ENCODE peak calls at places on chromosome 7, in nine cellular contexts. R, B, T, G, H, V, S, Y and U are unnamed samples.

GRCh38 chr7:101870361-101871062 is 53.1 kb downstream of the CUX1 start:
- DNase-seq in R (no peak), B (peak; percentile 55), T (no peak), G (peak; percentile 31), H (no peak), V (peak; percentile 52), S (peak; percentile 59), Y (peak; percentile 28), U (no peak)

GRCh38 chr7:27151341-27151944 is 940 bp downstream of the HOXA3 start:
- DNase-seq in R (no peak), B (no peak), T (no peak), G (no peak), H (peak; percentile 86), V (no peak), S (no peak), Y (no peak), U (peak; percentile 51)

GRCh38 chr7:135678612-135679575 is 16.6 kb downstream of the STMP1 start:
- DNase-seq in R (no peak), B (no peak), T (no peak), G (peak; percentile 76), H (no peak), V (peak; percentile 74), S (peak; percentile 77), Y (no peak), U (peak; percentile 87)

GRCh38 chr7:361680-362415 is 71.9 kb downstream of the FOXL3 start:
- DNase-seq in R (no peak), B (no peak), T (no peak), G (no peak), H (no peak), V (no peak), S (no peak), Y (no peak), U (no peak)

GRCh38 chr7:48424731-48425130 is 253.5 kb downstream of the ABCA13 start:
- DNase-seq in R (peak; percentile 26), B (no peak), T (no peak), G (no peak), H (no peak), V (no peak), S (no peak), Y (peak; percentile 23), U (no peak)

GRCh38 chr7:85030893-85031292 is 156.0 kb downstream of the SEMA3D start:
- DNase-seq in R (no peak), B (no peak), T (no peak), G (no peak), H (no peak), V (no peak), S (no peak), Y (peak; percentile 5), U (no peak)

GRCh38 chr7:97401398-97401797 is 283.9 kb downstream of the SDHAF3 start:
- DNase-seq in R (no peak), B (no peak), T (no peak), G (no peak), H (no peak), V (no peak), S (no peak), Y (no peak), U (no peak)

GRCh38 chr7:114432627-114433026 is 18.0 kb downstream of the FOXP2 start:
- DNase-seq in R (no peak), B (no peak), T (no peak), G (no peak), H (no peak), V (no peak), S (no peak), Y (no peak), U (no peak)

GRCh38 chr7:38262545-38262944 is 10.9 kb downstream of the TARP start:
- DNase-seq in R (no peak), B (no peak), T (no peak), G (no peak), H (no peak), V (no peak), S (no peak), Y (no peak), U (no peak)

GRCh38 chr7:16755397-16755796 is 1.8 kb downstream of the TSPAN13 start:
- DNase-seq in R (no peak), B (no peak), T (no peak), G (no peak), H (no peak), V (no peak), S (no peak), Y (no peak), U (no peak)

GRCh38 chr7:74619235-74619860 is 38.2 kb upstream of the GTF2I start:
- DNase-seq in R (no peak), B (no peak), T (no peak), G (no peak), H (no peak), V (no peak), S (no peak), Y (no peak), U (no peak)

GRCh38 chr7:132095111-132095765 is 481.0 kb downstream of the PLXNA4 start:
- DNase-seq in R (no peak), B (no peak), T (no peak), G (no peak), H (no peak), V (no peak), S (no peak), Y (no peak), U (no peak)

DNA sequence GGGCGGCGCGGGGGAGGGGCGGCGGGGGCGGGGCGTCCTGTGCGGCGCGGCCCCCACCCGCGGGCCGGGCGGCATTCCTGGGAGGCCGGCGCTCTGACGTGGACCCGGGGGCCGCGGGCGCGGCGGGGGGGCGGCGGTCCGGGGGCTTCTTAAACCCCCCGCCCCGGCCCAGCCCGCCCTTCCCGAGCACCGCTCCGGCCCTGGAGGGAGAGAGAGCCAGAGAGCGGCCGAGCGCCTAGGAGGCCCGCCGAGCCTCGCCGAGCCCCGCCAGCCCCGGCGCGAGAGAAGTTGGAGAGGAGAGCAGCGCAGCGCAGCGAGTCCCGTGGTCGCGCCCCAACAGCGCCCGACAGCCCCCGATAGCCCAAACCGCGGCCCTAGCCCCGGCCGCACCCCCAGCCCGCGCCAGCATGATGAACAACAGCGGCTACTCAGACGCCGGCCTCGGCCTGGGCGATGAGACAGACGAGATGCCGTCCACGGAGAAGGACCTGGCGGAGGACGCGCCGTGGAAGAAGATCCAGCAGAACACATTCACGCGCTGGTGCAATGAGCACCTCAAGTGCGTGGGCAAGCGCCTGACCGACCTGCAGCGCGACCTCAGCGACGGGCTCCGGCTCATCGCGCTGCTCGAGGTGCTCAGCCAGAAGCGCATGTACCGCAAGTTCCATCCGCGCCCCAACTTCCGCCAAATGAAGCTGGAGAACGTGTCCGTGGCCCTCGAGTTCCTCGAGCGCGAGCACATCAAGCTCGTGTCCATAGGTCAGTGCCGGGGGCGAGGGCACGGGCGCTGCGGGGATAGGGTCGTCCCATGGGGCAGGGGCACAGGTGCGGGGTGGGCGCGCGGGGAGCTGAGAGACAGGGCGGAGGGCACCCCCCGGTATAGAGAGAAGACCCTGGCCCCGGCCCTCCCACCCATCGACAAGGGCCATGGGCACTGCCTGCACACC is at the start of gene FLNC:
- DNase-seq in R (no peak), B (peak; percentile 43), T (peak; percentile 28), G (peak; percentile 50), H (no peak), V (no peak), S (no peak), Y (no peak), U (no peak)
- TF ChIP-seq POLR2A in R (peak; percentile 89), B (peak; percentile 55), T (no peak), G (no peak), H (no peak), V (no peak), S (no peak), Y (no peak), U (no peak)

GRCh38 chr7:157690833-157691382 is 354.1 kb downstream of the DNAJB6 start:
- DNase-seq in R (no peak), B (peak; percentile 21), T (no peak), G (peak; percentile 48), H (no peak), V (peak; percentile 19), S (peak; percentile 17), Y (peak; percentile 7), U (no peak)

GRCh38 chr7:157689269-157690057 is 352.7 kb downstream of the DNAJB6 start:
- DNase-seq in R (no peak), B (no peak), T (no peak), G (peak; percentile 16), H (no peak), V (no peak), S (no peak), Y (no peak), U (no peak)

GRCh38 chr7:157691521-157692155 is 354.8 kb downstream of the DNAJB6 start:
- DNase-seq in R (no peak), B (no peak), T (no peak), G (no peak), H (no peak), V (peak; percentile 7), S (no peak), Y (no peak), U (no peak)

GRCh38 chr7:157688439-157689268 is 351.9 kb downstream of the DNAJB6 start:
- DNase-seq in R (no peak), B (no peak), T (no peak), G (no peak), H (no peak), V (no peak), S (no peak), Y (no peak), U (no peak)

GRCh38 chr7:157690058-157690832 is 353.4 kb downstream of the DNAJB6 start:
- DNase-seq in R (no peak), B (no peak), T (no peak), G (no peak), H (no peak), V (peak; percentile 12), S (no peak), Y (no peak), U (no peak)
- TF ChIP-seq POLR2AphosphoS5 in R (no peak), B (no peak), T (no peak), G (no peak), H (no peak), V (no peak), S (no peak), Y (no peak), U (no peak)

DNA sequence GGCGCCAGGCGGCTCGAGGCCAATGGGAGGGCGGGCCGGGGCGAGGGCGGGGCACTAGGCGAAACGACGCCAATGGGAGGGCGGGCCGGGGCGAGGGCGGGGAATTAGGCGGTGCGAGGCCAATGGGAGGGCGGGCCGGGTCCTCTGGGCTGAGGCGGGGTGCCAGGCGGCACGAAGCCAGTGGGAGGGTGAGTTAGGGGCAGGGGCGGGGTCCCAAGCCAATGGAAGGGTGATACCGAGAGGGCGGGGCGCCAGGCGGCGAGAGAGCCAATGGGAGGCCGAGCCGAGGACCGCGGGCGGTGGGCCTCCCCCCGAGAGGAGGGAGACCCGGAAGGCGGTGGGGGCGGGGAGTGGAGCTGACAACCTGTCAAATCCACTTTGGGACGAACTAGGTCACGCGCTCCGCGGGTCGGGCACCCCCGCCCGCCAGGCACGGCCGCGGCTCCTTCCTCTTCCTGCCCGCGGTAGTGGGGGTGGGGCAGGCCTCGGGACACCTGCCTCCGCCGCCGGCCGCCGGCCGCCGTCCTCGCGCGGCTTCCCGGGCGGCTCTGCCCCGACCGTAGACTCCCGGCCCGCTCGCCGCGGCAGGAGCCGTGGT is 28.0 kb upstream of the KMT2C start:
- DNase-seq in R (peak; percentile 100), B (peak; percentile 100), T (peak; percentile 96), G (peak; percentile 100), H (peak; percentile 99), V (peak; percentile 100), S (peak; percentile 100), Y (peak; percentile 96), U (peak; percentile 100)
- TF ChIP-seq POLR2A in R (peak; percentile 94), B (no peak), T (peak; percentile 78), G (peak; percentile 28), H (no peak), V (peak; percentile 98), S (peak; percentile 87), Y (peak; percentile 71), U (no peak)

DNA sequence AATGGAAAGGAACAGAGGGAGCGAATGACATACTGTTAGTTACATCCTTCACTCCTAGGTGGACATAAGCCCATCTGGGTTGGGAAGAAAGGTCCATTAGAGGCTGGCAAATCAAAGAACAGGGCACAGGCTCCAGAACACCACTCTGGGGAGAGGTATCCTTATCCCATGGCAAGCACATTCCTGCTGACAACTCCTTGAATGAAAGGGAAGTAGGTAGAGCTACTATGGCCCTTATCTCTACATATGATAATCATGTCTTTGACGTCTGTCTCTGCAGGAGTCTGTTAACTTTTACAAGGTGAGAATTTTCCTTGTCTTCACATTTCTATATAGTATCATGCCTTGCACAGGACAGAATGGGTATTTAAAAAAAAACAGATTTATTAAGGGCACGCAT is 10.4 kb downstream of the DENND11 start:
- DNase-seq in R (no peak), B (no peak), T (no peak), G (no peak), H (no peak), V (no peak), S (no peak), Y (no peak), U (no peak)
- TF ChIP-seq POLR2AphosphoS5 in R (no peak), B (no peak), T (no peak), G (no peak), H (no peak), V (no peak), S (no peak), Y (no peak), U (no peak)